ENCODE peak calls at places on chromosomes 13 and 19, in ten cellular contexts. One of them, this sample, is unnamed.

GRCh38 chr13:109744512-109745051 is 41.8 kb downstream of the IRS2 start:
- DNase-seq in T-helper 2 cell treated with Interferon-gamma antibody and Interleukin-4, amounts not matched to agents 5 μg/mL and 100 μg/mL, for 36 hours: no peak
- DNase-seq in NCI-H524 treated with DMSO at 0.1 percent for 48 hours: no peak
- DNase-seq in fibroblast of pulmonary artery: peak; percentile 97
- DNase-seq in heart left ventricle: peak; percentile 40
- DNase-seq in neural crest cell: no peak
- DNase-seq in fibroblast of the conjunctiva: peak; percentile 39
- DNase-seq in ELR: peak; percentile 75
- DNase-seq in foreskin fibroblast: peak; percentile 80
- DNase-seq in endothelial cell: no peak
- DNase-seq in this sample: no peak

GRCh38 chr13:102693781-102694180 is 1.1 kb downstream of the METTL21C start:
- DNase-seq in T-helper 2 cell treated with Interferon-gamma antibody and Interleukin-4, amounts not matched to agents 5 μg/mL and 100 μg/mL, for 36 hours: no peak
- DNase-seq in NCI-H524 treated with DMSO at 0.1 percent for 48 hours: no peak
- DNase-seq in fibroblast of pulmonary artery: peak; percentile 27
- DNase-seq in heart left ventricle: no peak
- DNase-seq in neural crest cell: no peak
- DNase-seq in fibroblast of the conjunctiva: peak; percentile 20
- DNase-seq in ELR: no peak
- DNase-seq in foreskin fibroblast: no peak
- DNase-seq in endothelial cell: no peak
- DNase-seq in this sample: no peak

GRCh38 chr13:112771877-112772538 is 82.2 kb downstream of the ATP11A start:
- DNase-seq in T-helper 2 cell treated with Interferon-gamma antibody and Interleukin-4, amounts not matched to agents 5 μg/mL and 100 μg/mL, for 36 hours: no peak
- DNase-seq in NCI-H524 treated with DMSO at 0.1 percent for 48 hours: no peak
- DNase-seq in fibroblast of pulmonary artery: no peak
- DNase-seq in heart left ventricle: no peak
- DNase-seq in neural crest cell: no peak
- DNase-seq in fibroblast of the conjunctiva: no peak
- DNase-seq in ELR: no peak
- DNase-seq in foreskin fibroblast: no peak
- DNase-seq in endothelial cell: no peak
- DNase-seq in this sample: no peak

GRCh38 chr13:44967656-44968451 is 21.4 kb downstream of the NUFIP1 start:
- DNase-seq in T-helper 2 cell treated with Interferon-gamma antibody and Interleukin-4, amounts not matched to agents 5 μg/mL and 100 μg/mL, for 36 hours: no peak
- DNase-seq in NCI-H524 treated with DMSO at 0.1 percent for 48 hours: no peak
- DNase-seq in fibroblast of pulmonary artery: peak; percentile 63
- DNase-seq in heart left ventricle: no peak
- DNase-seq in neural crest cell: no peak
- DNase-seq in fibroblast of the conjunctiva: no peak
- DNase-seq in ELR: peak; percentile 11
- DNase-seq in foreskin fibroblast: no peak
- DNase-seq in endothelial cell: no peak
- DNase-seq in this sample: no peak

GRCh38 chr13:51231456-51231855 is 9.3 kb downstream of the FAM124A start:
- DNase-seq in T-helper 2 cell treated with Interferon-gamma antibody and Interleukin-4, amounts not matched to agents 5 μg/mL and 100 μg/mL, for 36 hours: no peak
- DNase-seq in NCI-H524 treated with DMSO at 0.1 percent for 48 hours: no peak
- DNase-seq in fibroblast of pulmonary artery: no peak
- DNase-seq in heart left ventricle: no peak
- DNase-seq in neural crest cell: no peak
- DNase-seq in fibroblast of the conjunctiva: no peak
- DNase-seq in ELR: no peak
- DNase-seq in foreskin fibroblast: no peak
- DNase-seq in endothelial cell: no peak
- DNase-seq in this sample: no peak

GRCh38 chr19:16368385-16369305 is 44.0 kb downstream of the KLF2 start:
- DNase-seq in T-helper 2 cell treated with Interferon-gamma antibody and Interleukin-4, amounts not matched to agents 5 μg/mL and 100 μg/mL, for 36 hours: peak; percentile 51
- DNase-seq in NCI-H524 treated with DMSO at 0.1 percent for 48 hours: no peak
- DNase-seq in fibroblast of pulmonary artery: no peak
- DNase-seq in heart left ventricle: no peak
- DNase-seq in neural crest cell: no peak
- DNase-seq in fibroblast of the conjunctiva: no peak
- DNase-seq in ELR: no peak
- DNase-seq in foreskin fibroblast: no peak
- DNase-seq in endothelial cell: no peak
- DNase-seq in this sample: no peak

GRCh38 chr19:3479177-3479818 is 1.0 kb downstream of the SMIM24 start:
- DNase-seq in T-helper 2 cell treated with Interferon-gamma antibody and Interleukin-4, amounts not matched to agents 5 μg/mL and 100 μg/mL, for 36 hours: peak; percentile 20
- DNase-seq in NCI-H524 treated with DMSO at 0.1 percent for 48 hours: no peak
- DNase-seq in fibroblast of pulmonary artery: no peak
- DNase-seq in heart left ventricle: no peak
- DNase-seq in neural crest cell: no peak
- DNase-seq in fibroblast of the conjunctiva: no peak
- DNase-seq in ELR: peak; percentile 63
- DNase-seq in foreskin fibroblast: no peak
- DNase-seq in endothelial cell: no peak
- DNase-seq in this sample: no peak

GRCh38 chr13:64684685-64685431 is 2545.3 kb downstream of the PCDH9 start:
- DNase-seq in T-helper 2 cell treated with Interferon-gamma antibody and Interleukin-4, amounts not matched to agents 5 μg/mL and 100 μg/mL, for 36 hours: no peak
- DNase-seq in NCI-H524 treated with DMSO at 0.1 percent for 48 hours: no peak
- DNase-seq in fibroblast of pulmonary artery: peak; percentile 32
- DNase-seq in heart left ventricle: no peak
- DNase-seq in neural crest cell: no peak
- DNase-seq in fibroblast of the conjunctiva: no peak
- DNase-seq in ELR: no peak
- DNase-seq in foreskin fibroblast: peak; percentile 53
- DNase-seq in endothelial cell: no peak
- DNase-seq in this sample: no peak

GRCh38 chr13:95275322-95276118 is 25.7 kb downstream of the ABCC4 start:
- DNase-seq in T-helper 2 cell treated with Interferon-gamma antibody and Interleukin-4, amounts not matched to agents 5 μg/mL and 100 μg/mL, for 36 hours: no peak
- DNase-seq in NCI-H524 treated with DMSO at 0.1 percent for 48 hours: no peak
- DNase-seq in fibroblast of pulmonary artery: peak; percentile 44
- DNase-seq in heart left ventricle: no peak
- DNase-seq in neural crest cell: no peak
- DNase-seq in fibroblast of the conjunctiva: no peak
- DNase-seq in ELR: no peak
- DNase-seq in foreskin fibroblast: no peak
- DNase-seq in endothelial cell: no peak
- DNase-seq in this sample: no peak

GRCh38 chr13:44012910-44013309 is 133.2 kb downstream of the LACC1 start:
- DNase-seq in T-helper 2 cell treated with Interferon-gamma antibody and Interleukin-4, amounts not matched to agents 5 μg/mL and 100 μg/mL, for 36 hours: no peak
- DNase-seq in NCI-H524 treated with DMSO at 0.1 percent for 48 hours: no peak
- DNase-seq in fibroblast of pulmonary artery: no peak
- DNase-seq in heart left ventricle: no peak
- DNase-seq in neural crest cell: no peak
- DNase-seq in fibroblast of the conjunctiva: no peak
- DNase-seq in ELR: no peak
- DNase-seq in foreskin fibroblast: no peak
- DNase-seq in endothelial cell: no peak
- DNase-seq in this sample: no peak

GRCh38 chr13:108777421-108778420 is 148.3 kb downstream of the MYO16 start:
- DNase-seq in T-helper 2 cell treated with Interferon-gamma antibody and Interleukin-4, amounts not matched to agents 5 μg/mL and 100 μg/mL, for 36 hours: no peak
- DNase-seq in NCI-H524 treated with DMSO at 0.1 percent for 48 hours: no peak
- DNase-seq in fibroblast of pulmonary artery: no peak
- DNase-seq in heart left ventricle: no peak
- DNase-seq in neural crest cell: no peak
- DNase-seq in fibroblast of the conjunctiva: no peak
- DNase-seq in ELR: no peak
- DNase-seq in foreskin fibroblast: no peak
- DNase-seq in endothelial cell: no peak
- DNase-seq in this sample: no peak

GRCh38 chr13:43289458-43290255 is 266.3 kb downstream of the DNAJC15 start:
- DNase-seq in T-helper 2 cell treated with Interferon-gamma antibody and Interleukin-4, amounts not matched to agents 5 μg/mL and 100 μg/mL, for 36 hours: no peak
- DNase-seq in NCI-H524 treated with DMSO at 0.1 percent for 48 hours: no peak
- DNase-seq in fibroblast of pulmonary artery: no peak
- DNase-seq in heart left ventricle: no peak
- DNase-seq in neural crest cell: no peak
- DNase-seq in fibroblast of the conjunctiva: no peak
- DNase-seq in ELR: no peak
- DNase-seq in foreskin fibroblast: no peak
- DNase-seq in endothelial cell: no peak
- DNase-seq in this sample: no peak

GRCh38 chr13:41150058-41150457 is 17.5 kb upstream of the KBTBD6 start:
- DNase-seq in T-helper 2 cell treated with Interferon-gamma antibody and Interleukin-4, amounts not matched to agents 5 μg/mL and 100 μg/mL, for 36 hours: no peak
- DNase-seq in NCI-H524 treated with DMSO at 0.1 percent for 48 hours: no peak
- DNase-seq in fibroblast of pulmonary artery: no peak
- DNase-seq in heart left ventricle: no peak
- DNase-seq in neural crest cell: no peak
- DNase-seq in fibroblast of the conjunctiva: no peak
- DNase-seq in ELR: no peak
- DNase-seq in foreskin fibroblast: no peak
- DNase-seq in endothelial cell: no peak
- DNase-seq in this sample: no peak

GRCh38 chr19:4694211-4694987 is 24.3 kb upstream of the MYDGF start:
- DNase-seq in T-helper 2 cell treated with Interferon-gamma antibody and Interleukin-4, amounts not matched to agents 5 μg/mL and 100 μg/mL, for 36 hours: no peak
- DNase-seq in NCI-H524 treated with DMSO at 0.1 percent for 48 hours: no peak
- DNase-seq in fibroblast of pulmonary artery: peak; percentile 91
- DNase-seq in heart left ventricle: no peak
- DNase-seq in neural crest cell: no peak
- DNase-seq in fibroblast of the conjunctiva: peak; percentile 85
- DNase-seq in ELR: peak; percentile 100
- DNase-seq in foreskin fibroblast: peak; percentile 60
- DNase-seq in endothelial cell: no peak
- DNase-seq in this sample: peak; percentile 47

GRCh38 chr19:48739400-48739825 is 997 bp downstream of the RASIP1 start:
- DNase-seq in T-helper 2 cell treated with Interferon-gamma antibody and Interleukin-4, amounts not matched to agents 5 μg/mL and 100 μg/mL, for 36 hours: no peak
- DNase-seq in NCI-H524 treated with DMSO at 0.1 percent for 48 hours: no peak
- DNase-seq in fibroblast of pulmonary artery: no peak
- DNase-seq in heart left ventricle: no peak
- DNase-seq in neural crest cell: no peak
- DNase-seq in fibroblast of the conjunctiva: no peak
- DNase-seq in ELR: no peak
- DNase-seq in foreskin fibroblast: no peak
- DNase-seq in endothelial cell: no peak
- DNase-seq in this sample: no peak

GRCh38 chr13:43111887-43112400 is 88.6 kb downstream of the DNAJC15 start:
- DNase-seq in T-helper 2 cell treated with Interferon-gamma antibody and Interleukin-4, amounts not matched to agents 5 μg/mL and 100 μg/mL, for 36 hours: no peak
- DNase-seq in NCI-H524 treated with DMSO at 0.1 percent for 48 hours: no peak
- DNase-seq in fibroblast of pulmonary artery: no peak
- DNase-seq in heart left ventricle: no peak
- DNase-seq in neural crest cell: no peak
- DNase-seq in fibroblast of the conjunctiva: no peak
- DNase-seq in ELR: no peak
- DNase-seq in foreskin fibroblast: no peak
- DNase-seq in endothelial cell: no peak
- DNase-seq in this sample: no peak

GRCh38 chr13:44437356-44438233 is 64.0 kb downstream of the SERP2 start:
- DNase-seq in T-helper 2 cell treated with Interferon-gamma antibody and Interleukin-4, amounts not matched to agents 5 μg/mL and 100 μg/mL, for 36 hours: no peak
- DNase-seq in NCI-H524 treated with DMSO at 0.1 percent for 48 hours: no peak
- DNase-seq in fibroblast of pulmonary artery: peak; percentile 69
- DNase-seq in heart left ventricle: no peak
- DNase-seq in neural crest cell: no peak
- DNase-seq in fibroblast of the conjunctiva: peak; percentile 35
- DNase-seq in ELR: peak; percentile 79
- DNase-seq in foreskin fibroblast: no peak
- DNase-seq in endothelial cell: no peak
- DNase-seq in this sample: peak; percentile 14

GRCh38 chr13:98397221-98397620 is 179.7 kb downstream of the STK24 start:
- DNase-seq in T-helper 2 cell treated with Interferon-gamma antibody and Interleukin-4, amounts not matched to agents 5 μg/mL and 100 μg/mL, for 36 hours: no peak
- DNase-seq in NCI-H524 treated with DMSO at 0.1 percent for 48 hours: no peak
- DNase-seq in fibroblast of pulmonary artery: peak; percentile 30
- DNase-seq in heart left ventricle: no peak
- DNase-seq in neural crest cell: no peak
- DNase-seq in fibroblast of the conjunctiva: no peak
- DNase-seq in ELR: peak; percentile 9
- DNase-seq in foreskin fibroblast: no peak
- DNase-seq in endothelial cell: no peak
- DNase-seq in this sample: no peak

GRCh38 chr13:94515352-94515751 is 35.9 kb upstream of the DCT start:
- DNase-seq in T-helper 2 cell treated with Interferon-gamma antibody and Interleukin-4, amounts not matched to agents 5 μg/mL and 100 μg/mL, for 36 hours: no peak
- DNase-seq in NCI-H524 treated with DMSO at 0.1 percent for 48 hours: no peak
- DNase-seq in fibroblast of pulmonary artery: no peak
- DNase-seq in heart left ventricle: no peak
- DNase-seq in neural crest cell: no peak
- DNase-seq in fibroblast of the conjunctiva: no peak
- DNase-seq in ELR: no peak
- DNase-seq in foreskin fibroblast: no peak
- DNase-seq in endothelial cell: no peak
- DNase-seq in this sample: no peak

GRCh38 chr13:27120811-27121210 is 50.8 kb downstream of the USP12 start:
- DNase-seq in T-helper 2 cell treated with Interferon-gamma antibody and Interleukin-4, amounts not matched to agents 5 μg/mL and 100 μg/mL, for 36 hours: no peak
- DNase-seq in NCI-H524 treated with DMSO at 0.1 percent for 48 hours: no peak
- DNase-seq in fibroblast of pulmonary artery: peak; percentile 16
- DNase-seq in heart left ventricle: no peak
- DNase-seq in neural crest cell: no peak
- DNase-seq in fibroblast of the conjunctiva: no peak
- DNase-seq in ELR: no peak
- DNase-seq in foreskin fibroblast: no peak
- DNase-seq in endothelial cell: no peak
- DNase-seq in this sample: no peak

GRCh38 chr19:17328517-17329060 is 6.1 kb downstream of the ANO8 start:
- DNase-seq in T-helper 2 cell treated with Interferon-gamma antibody and Interleukin-4, amounts not matched to agents 5 μg/mL and 100 μg/mL, for 36 hours: no peak
- DNase-seq in NCI-H524 treated with DMSO at 0.1 percent for 48 hours: no peak
- DNase-seq in fibroblast of pulmonary artery: no peak
- DNase-seq in heart left ventricle: no peak
- DNase-seq in neural crest cell: no peak
- DNase-seq in fibroblast of the conjunctiva: no peak
- DNase-seq in ELR: no peak
- DNase-seq in foreskin fibroblast: no peak
- DNase-seq in endothelial cell: no peak
- DNase-seq in this sample: no peak

GRCh38 chr13:26679411-26679810 is 81.2 kb downstream of the GPR12 start:
- DNase-seq in T-helper 2 cell treated with Interferon-gamma antibody and Interleukin-4, amounts not matched to agents 5 μg/mL and 100 μg/mL, for 36 hours: no peak
- DNase-seq in NCI-H524 treated with DMSO at 0.1 percent for 48 hours: no peak
- DNase-seq in fibroblast of pulmonary artery: peak; percentile 56
- DNase-seq in heart left ventricle: no peak
- DNase-seq in neural crest cell: no peak
- DNase-seq in fibroblast of the conjunctiva: no peak
- DNase-seq in ELR: peak; percentile 60
- DNase-seq in foreskin fibroblast: peak; percentile 83
- DNase-seq in endothelial cell: no peak
- DNase-seq in this sample: no peak

GRCh38 chr13:95608640-95609280 is 35.7 kb downstream of the DZIP1 start:
- DNase-seq in T-helper 2 cell treated with Interferon-gamma antibody and Interleukin-4, amounts not matched to agents 5 μg/mL and 100 μg/mL, for 36 hours: no peak
- DNase-seq in NCI-H524 treated with DMSO at 0.1 percent for 48 hours: no peak
- DNase-seq in fibroblast of pulmonary artery: no peak
- DNase-seq in heart left ventricle: no peak
- DNase-seq in neural crest cell: no peak
- DNase-seq in fibroblast of the conjunctiva: no peak
- DNase-seq in ELR: no peak
- DNase-seq in foreskin fibroblast: no peak
- DNase-seq in endothelial cell: no peak
- DNase-seq in this sample: no peak

GRCh38 chr13:75405976-75406703 is 75.8 kb downstream of the TBC1D4 start:
- DNase-seq in T-helper 2 cell treated with Interferon-gamma antibody and Interleukin-4, amounts not matched to agents 5 μg/mL and 100 μg/mL, for 36 hours: no peak
- DNase-seq in NCI-H524 treated with DMSO at 0.1 percent for 48 hours: no peak
- DNase-seq in fibroblast of pulmonary artery: peak; percentile 48
- DNase-seq in heart left ventricle: no peak
- DNase-seq in neural crest cell: no peak
- DNase-seq in fibroblast of the conjunctiva: peak; percentile 32
- DNase-seq in ELR: no peak
- DNase-seq in foreskin fibroblast: peak; percentile 17
- DNase-seq in endothelial cell: no peak
- DNase-seq in this sample: no peak

GRCh38 chr19:47756953-47757608 is 11.7 kb downstream of the NOP53 start:
- DNase-seq in T-helper 2 cell treated with Interferon-gamma antibody and Interleukin-4, amounts not matched to agents 5 μg/mL and 100 μg/mL, for 36 hours: no peak
- DNase-seq in NCI-H524 treated with DMSO at 0.1 percent for 48 hours: no peak
- DNase-seq in fibroblast of pulmonary artery: no peak
- DNase-seq in heart left ventricle: no peak
- DNase-seq in neural crest cell: no peak
- DNase-seq in fibroblast of the conjunctiva: no peak
- DNase-seq in ELR: no peak
- DNase-seq in foreskin fibroblast: no peak
- DNase-seq in endothelial cell: no peak
- DNase-seq in this sample: no peak

GRCh38 chr13:42373048-42373812 is 101.3 kb downstream of the AKAP11 start:
- DNase-seq in T-helper 2 cell treated with Interferon-gamma antibody and Interleukin-4, amounts not matched to agents 5 μg/mL and 100 μg/mL, for 36 hours: peak; percentile 76
- DNase-seq in NCI-H524 treated with DMSO at 0.1 percent for 48 hours: no peak
- DNase-seq in fibroblast of pulmonary artery: no peak
- DNase-seq in heart left ventricle: no peak
- DNase-seq in neural crest cell: no peak
- DNase-seq in fibroblast of the conjunctiva: no peak
- DNase-seq in ELR: no peak
- DNase-seq in foreskin fibroblast: no peak
- DNase-seq in endothelial cell: no peak
- DNase-seq in this sample: no peak

GRCh38 chr19:51695088-51695487 is 2.0 kb downstream of the SPACA6 start:
- DNase-seq in T-helper 2 cell treated with Interferon-gamma antibody and Interleukin-4, amounts not matched to agents 5 μg/mL and 100 μg/mL, for 36 hours: no peak
- DNase-seq in NCI-H524 treated with DMSO at 0.1 percent for 48 hours: no peak
- DNase-seq in fibroblast of pulmonary artery: no peak
- DNase-seq in heart left ventricle: no peak
- DNase-seq in neural crest cell: no peak
- DNase-seq in fibroblast of the conjunctiva: no peak
- DNase-seq in ELR: no peak
- DNase-seq in foreskin fibroblast: no peak
- DNase-seq in endothelial cell: no peak
- DNase-seq in this sample: no peak

GRCh38 chr19:518292-519231 is 11.3 kb downstream of the TPGS1 start:
- DNase-seq in T-helper 2 cell treated with Interferon-gamma antibody and Interleukin-4, amounts not matched to agents 5 μg/mL and 100 μg/mL, for 36 hours: no peak
- DNase-seq in NCI-H524 treated with DMSO at 0.1 percent for 48 hours: no peak
- DNase-seq in fibroblast of pulmonary artery: peak; percentile 74
- DNase-seq in heart left ventricle: no peak
- DNase-seq in neural crest cell: peak; percentile 40
- DNase-seq in fibroblast of the conjunctiva: peak; percentile 71
- DNase-seq in ELR: no peak
- DNase-seq in foreskin fibroblast: peak; percentile 50
- DNase-seq in endothelial cell: no peak
- DNase-seq in this sample: no peak